ENCODE peak calls at places on chromosomes 2 and 18, in five cellular contexts. H is body of pancreas, M is HFF-Myc, I is neural crest cell, D is AG09309. Y is an unnamed sample.

GRCh38 chr2:158191569-158191968 is 89.9 kb downstream of the UPP2 start:
- DNase-seq in M (no peak), H (no peak), D (no peak), I (no peak), Y (no peak)

GRCh38 chr2:177289824-177290632 is 25.5 kb upstream of the NFE2L2 start:
- DNase-seq in D (no peak), M (no peak), I (no peak), H (no peak), Y (no peak)

GRCh38 chr18:33833847-33834246 is 255.8 kb downstream of the ASXL3 start:
- DNase-seq in D (no peak), H (no peak), M (no peak), I (no peak), Y (no peak)

GRCh38 chr2:68031546-68032160 is 31.2 kb downstream of the C1D start:
- DNase-seq in I (no peak), H (no peak), M (peak; percentile 60), D (peak; percentile 10), Y (peak; percentile 68)

GRCh38 chr2:219009294-219009693 is 16.1 kb upstream of the CRYBA2 start:
- DNase-seq in H (no peak), D (no peak), I (no peak), M (no peak), Y (no peak)

GRCh38 chr2:99481941-99482340 is 7.9 kb downstream of the REV1 start:
- DNase-seq in H (peak; percentile 39), D (no peak), M (no peak), I (no peak), Y (no peak)

GRCh38 chr2:113822087-113822805 is 65.8 kb upstream of the SLC35F5 start:
- DNase-seq in I (no peak), H (no peak), M (no peak), D (no peak), Y (peak; percentile 10)

GRCh38 chr2:127638361-127639110 is 7.4 kb upstream of the GPR17 start:
- DNase-seq in I (no peak), H (no peak), M (no peak), D (no peak), Y (no peak)

GRCh38 chr2:130912471-130912870 is 75.8 kb downstream of the ARHGEF4 start:
- DNase-seq in D (no peak), I (no peak), H (no peak), M (no peak), Y (no peak)

GRCh38 chr2:240999001-240999791 is 778 bp downstream of the SNED1 start:
- DNase-seq in I (no peak), M (no peak), H (peak; percentile 56), D (no peak), Y (no peak)

GRCh38 chr2:144267209-144267608 is 252.7 kb downstream of the ZEB2 start:
- DNase-seq in D (no peak), I (no peak), H (no peak), M (no peak), Y (no peak)

GRCh38 chr18:9608298-9608697 is 6.1 kb downstream of the PPP4R1 start:
- DNase-seq in H (no peak), M (no peak), D (no peak), I (no peak), Y (no peak)

GRCh38 chr2:9599430-9599829 is 31.4 kb downstream of the YWHAQ start:
- DNase-seq in M (no peak), H (no peak), D (no peak), I (no peak), Y (no peak)

GRCh38 chr2:20565623-20566236 is 85.2 kb downstream of the HS1BP3 start:
- DNase-seq in M (no peak), H (peak; percentile 14), D (no peak), I (no peak), Y (no peak)

GRCh38 chr2:1010373-1011017 is 59.8 kb downstream of the SNTG2 start:
- DNase-seq in H (no peak), M (no peak), D (no peak), I (peak; percentile 52), Y (no peak)

GRCh38 chr2:8061219-8061618 is 620.6 kb upstream of the ID2 start:
- DNase-seq in H (no peak), I (no peak), M (no peak), D (no peak), Y (no peak)

GRCh38 chr18:55090566-55091187 is 131.4 kb upstream of the CCDC68 start:
- DNase-seq in D (no peak), I (no peak), M (no peak), H (no peak), Y (no peak)

GRCh38 chr2:188892632-188893031 is 81.5 kb upstream of the COL3A1 start:
- DNase-seq in M (no peak), H (no peak), I (no peak), D (no peak), Y (no peak)

GRCh38 chr2:241858206-241859016 is at the start of gene PDCD1:
- DNase-seq in H (peak; percentile 45), M (no peak), I (no peak), D (no peak), Y (no peak)

GRCh38 chr2:68196120-68196716 is 38.5 kb downstream of the PNO1 start:
- DNase-seq in D (no peak), H (peak; percentile 60), M (no peak), I (no peak), Y (peak; percentile 17)

GRCh38 chr2:240917684-240918257 is 11.6 kb downstream of the CROCC2 start:
- DNase-seq in D (no peak), M (no peak), H (peak; percentile 10), I (no peak), Y (no peak)

GRCh38 chr2:144539170-144539863 is 19.4 kb upstream of the ZEB2 start:
- DNase-seq in M (no peak), I (no peak), H (no peak), D (no peak), Y (no peak)

GRCh38 chr2:240840435-240841060 is 20.5 kb upstream of the KIF1A start:
- DNase-seq in H (peak; percentile 85), D (no peak), M (peak; percentile 19), I (peak; percentile 71), Y (peak; percentile 76)

GRCh38 chr2:136247204-136247990 is 129.4 kb upstream of the CXCR4 start:
- DNase-seq in M (no peak), H (no peak), I (no peak), D (no peak), Y (no peak)

GRCh38 chr2:119156105-119156890 is 2.3 kb downstream of the C1QL2 start:
- DNase-seq in I (no peak), M (no peak), H (no peak), D (no peak), Y (no peak)

GRCh38 chr2:119157850-119158511 is 570 bp downstream of the C1QL2 start:
- DNase-seq in M (no peak), I (no peak), H (no peak), D (no peak), Y (no peak)

GRCh38 chr2:119156891-119157773 is 1.4 kb downstream of the C1QL2 start:
- DNase-seq in D (no peak), I (no peak), M (no peak), H (no peak), Y (no peak)

GRCh38 chr2:119160361-119160965 is 1.9 kb upstream of the C1QL2 start:
- DNase-seq in M (no peak), H (no peak), D (no peak), I (no peak), Y (no peak)

GRCh38 chr2:119158563-119159347 is at the start of gene C1QL2:
- DNase-seq in M (no peak), D (no peak), I (peak; percentile 18), H (no peak), Y (no peak)
- TF ChIP-seq CTCF in M (no peak), D (no peak), I (peak; percentile 40), H (no peak), Y (no peak)

DNA sequence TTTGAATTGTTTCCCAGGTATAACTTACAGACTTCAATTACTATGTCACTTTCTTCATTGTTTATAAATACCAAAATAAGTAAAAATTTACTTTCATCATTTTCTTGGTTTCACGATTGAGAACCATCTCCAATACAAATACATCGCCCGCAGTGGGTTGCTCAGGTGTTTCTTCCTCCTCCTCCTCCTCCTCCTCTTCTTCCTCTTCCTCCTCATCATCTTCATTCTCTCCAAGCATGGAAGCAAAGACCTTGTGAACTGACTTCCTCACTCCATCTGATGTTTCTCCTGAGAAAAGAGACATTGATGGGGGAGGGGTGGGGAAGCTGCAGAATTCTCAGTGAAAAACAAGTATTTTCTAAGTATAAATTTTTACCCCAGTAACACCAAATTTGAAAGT is 6.6 kb downstream of the GTF3C3 start:
- DNase-seq in M (no peak), D (no peak), H (no peak), I (no peak), Y (no peak)
- TF ChIP-seq CTCF in M (no peak), D (no peak), H (no peak), I (no peak), Y (no peak)

GRCh38 chr2:173955004-173955403 is 10.2 kb downstream of the SP3 start:
- DNase-seq in H (no peak), D (no peak), I (no peak), M (no peak), Y (no peak)
- TF ChIP-seq CTCF in H (no peak), D (no peak), I (no peak), M (no peak), Y (peak; percentile 16)

DNA sequence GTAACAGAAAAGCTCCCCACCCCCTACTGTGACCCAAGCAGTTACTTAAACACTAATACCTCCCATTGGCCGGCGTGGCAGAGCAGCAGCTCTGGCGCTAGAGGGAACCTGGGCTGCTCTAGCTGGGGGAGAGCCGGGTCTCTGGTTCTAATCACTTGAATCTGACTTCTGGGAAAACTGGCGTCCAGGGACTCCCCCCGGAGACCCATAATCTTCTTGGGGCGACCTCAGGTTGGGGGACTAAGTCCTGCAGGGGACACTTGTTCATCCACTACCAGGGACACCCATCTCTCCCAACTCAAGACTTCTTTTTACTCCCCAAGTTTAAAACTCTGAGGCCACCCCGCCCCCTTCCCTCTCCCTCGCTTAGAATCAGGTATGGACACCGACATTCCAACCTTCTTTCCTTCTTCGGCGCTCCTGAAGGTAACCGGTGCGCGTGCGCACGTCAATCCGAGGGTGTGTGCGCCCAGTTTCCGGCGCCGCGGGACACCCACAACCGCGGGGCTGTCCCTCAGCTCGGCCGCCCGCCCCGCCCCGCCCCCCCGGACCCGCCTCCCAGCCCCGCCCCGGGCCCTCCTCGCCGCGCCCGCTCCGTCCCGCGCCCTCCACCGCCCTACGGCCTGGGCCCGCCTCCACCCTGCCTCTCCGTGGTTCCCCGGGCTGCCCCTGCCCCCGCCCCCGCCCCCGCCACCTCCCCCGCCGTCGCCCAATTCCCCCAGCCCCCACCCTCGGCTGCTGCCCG is at the start of gene ERICH2:
- DNase-seq in I (peak; percentile 60), D (peak; percentile 4), H (peak; percentile 90), M (peak; percentile 17), Y (peak; percentile 11)
- TF ChIP-seq CTCF in I (peak; percentile 42), D (peak; percentile 29), H (no peak), M (no peak), Y (no peak)

Y was measured in HFFc6.